ENCODE peak calls at places on chromosomes 6 and 20, in six cellular contexts. W is SJSA1, X is upper lobe of right lung, P is fibroblast of lung, D is fibroblast of pulmonary artery, Y is GM04504. K is an unnamed sample.

GRCh38 chr6:47680724-47681123 is 17.7 kb upstream of the ADGRF4 start:
- DNase-seq in D (no peak), P (no peak), W (no peak), X (no peak), Y (no peak), K (no peak)

GRCh38 chr6:43308101-43308989 is at the start of gene CRIP3:
- DNase-seq in W (no peak), Y (peak; percentile 30), D (peak; percentile 56), P (peak; percentile 11), X (no peak), K (peak; percentile 10)

GRCh38 chr6:155687645-155688044 is 232.0 kb upstream of the NOX3 start:
- DNase-seq in W (no peak), Y (no peak), D (no peak), P (no peak), X (no peak), K (no peak)

GRCh38 chr20:8796088-8796665 is 272.7 kb upstream of the PLCB4 start:
- DNase-seq in Y (peak; percentile 17), P (peak; percentile 58), W (no peak), X (no peak), D (peak; percentile 85), K (no peak)

GRCh38 chr6:55772730-55773129 is 102.7 kb downstream of the BMP5 start:
- DNase-seq in X (no peak), Y (no peak), P (no peak), W (no peak), D (no peak), K (no peak)

GRCh38 chr6:44264154-44265002 is 973 bp downstream of the NFKBIE start:
- DNase-seq in D (no peak), W (no peak), X (peak; percentile 79), Y (no peak), P (no peak), K (no peak)

GRCh38 chr20:35320396-35321126 is 28.3 kb upstream of the FAM83C start:
- DNase-seq in P (peak; percentile 97), W (peak; percentile 84), X (no peak), Y (no peak), D (peak; percentile 47), K (no peak)

GRCh38 chr20:58109126-58109880 is 119.2 kb downstream of the ANKRD60 start:
- DNase-seq in D (peak; percentile 14), P (peak; percentile 93), X (no peak), W (no peak), Y (peak; percentile 57), K (no peak)

GRCh38 chr6:137852346-137852745 is 14.7 kb upstream of the TNFAIP3 start:
- DNase-seq in Y (no peak), X (no peak), D (no peak), W (no peak), P (peak; percentile 66), K (no peak)

GRCh38 chr6:27565839-27566779 is 93.2 kb upstream of the ZNF184 start:
- DNase-seq in Y (no peak), P (peak; percentile 14), X (no peak), W (no peak), D (no peak), K (no peak)

GRCh38 chr6:12719017-12719416 is 2.5 kb downstream of the PHACTR1 start:
- DNase-seq in W (no peak), D (no peak), X (no peak), Y (no peak), P (no peak), K (no peak)

GRCh38 chr6:79949235-79949634 is 1.9 kb upstream of the ELOVL4 start:
- DNase-seq in Y (no peak), D (peak; percentile 82), X (no peak), W (peak; percentile 47), P (peak; percentile 68), K (peak; percentile 68)

GRCh38 chr20:64265201-64265600 is 9.7 kb downstream of the PCMTD2 start:
- DNase-seq in P (no peak), Y (no peak), W (no peak), D (peak; percentile 3), X (no peak), K (no peak)

GRCh38 chr6:159461266-159461665 is 231.8 kb downstream of the SOD2 start:
- DNase-seq in W (peak; percentile 88), X (no peak), D (no peak), P (peak; percentile 27), Y (no peak), K (no peak)

GRCh38 chr20:38607351-38607750 is 5.7 kb downstream of the ARHGAP40 start:
- DNase-seq in W (no peak), Y (no peak), P (no peak), X (no peak), D (no peak), K (no peak)

GRCh38 chr6:113481441-113481840 is 375.7 kb upstream of the MARCKS start:
- DNase-seq in W (no peak), P (no peak), Y (no peak), D (peak; percentile 34), X (no peak), K (no peak)

GRCh38 chr6:6362051-6362450 is 41.6 kb upstream of the F13A1 start:
- DNase-seq in P (peak; percentile 0), W (no peak), Y (no peak), D (no peak), X (no peak), K (no peak)

GRCh38 chr6:6560909-6561308 is 27.6 kb upstream of the LY86 start:
- DNase-seq in Y (no peak), P (no peak), D (no peak), W (no peak), X (no peak), K (no peak)

GRCh38 chr6:138539882-138540281 is 40.6 kb upstream of the NHSL1 start:
- DNase-seq in P (no peak), X (no peak), W (no peak), Y (no peak), D (no peak), K (no peak)

GRCh38 chr6:73768630-73769029 is 72.6 kb downstream of the CD109 start:
- DNase-seq in X (no peak), D (no peak), Y (no peak), W (no peak), P (no peak), K (no peak)

GRCh38 chr6:33156561-33156960 is 35.7 kb downstream of the COL11A2 start:
- DNase-seq in D (no peak), W (no peak), P (no peak), X (no peak), Y (no peak), K (no peak)

GRCh38 chr6:25629202-25629584 is 22.8 kb upstream of the SCGN start:
- DNase-seq in P (no peak), W (no peak), X (no peak), Y (no peak), D (no peak), K (no peak)

GRCh38 chr6:53922571-53922981 is 127.8 kb downstream of the LRRC1 start:
- DNase-seq in P (peak; percentile 33), Y (no peak), X (no peak), W (peak; percentile 87), D (no peak), K (no peak)

GRCh38 chr20:44030394-44030793 is 115.7 kb downstream of the TOX2 start:
- DNase-seq in D (no peak), X (no peak), Y (no peak), P (no peak), W (no peak), K (no peak)

GRCh38 chr6:81735756-81736380 is 16.6 kb downstream of the TENT5A start:
- DNase-seq in D (peak; percentile 8), X (no peak), W (no peak), P (peak; percentile 20), Y (no peak), K (no peak)

GRCh38 chr20:31560900-31561598 is 44.0 kb upstream of the ID1 start:
- DNase-seq in X (no peak), P (peak; percentile 98), Y (peak; percentile 90), D (peak; percentile 93), W (peak; percentile 89), K (peak; percentile 89)

GRCh38 chr20:24131281-24131680 is 142.7 kb upstream of the GGTLC1 start:
- DNase-seq in Y (no peak), P (no peak), D (no peak), W (no peak), X (no peak), K (no peak)

GRCh38 chr6:8108031-8108660 is 5.8 kb upstream of the EEF1E1 start:
- DNase-seq in Y (peak; percentile 76), W (peak; percentile 90), P (peak; percentile 92), D (peak; percentile 87), X (no peak), K (peak; percentile 76)

GRCh38 chr6:42431356-42431755 is 20.4 kb downstream of the TRERF1 start:
- DNase-seq in W (no peak), D (no peak), Y (no peak), P (no peak), X (no peak), K (no peak)